ENCODE peak calls at places on chromosome 12, in six cellular contexts. Z is Panc1, C is choroid plexus epithelial cell, F is progenitor cell of endocrine pancreas, S is WERI-Rb-1, E is natural killer cell. I is an unnamed sample.
A peak's percentile ranks its signal among the peaks of the same experiment; 100 is the strongest.

GRCh38 chr12:22709292-22709691 is 84.3 kb downstream of the ETNK1 start:
- DNase-seq in Z (no peak), C (peak; percentile 58), F (no peak), S (no peak), E (no peak), I (no peak)

GRCh38 chr12:53987748-53988147 is 2.8 kb downstream of the HOXC10 start:
- DNase-seq in Z (no peak), C (no peak), F (no peak), S (no peak), E (no peak), I (no peak)

GRCh38 chr12:74897425-74898211 is 312.0 kb downstream of the KCNC2 start:
- DNase-seq in Z (no peak), C (no peak), F (no peak), S (no peak), E (no peak), I (no peak)

GRCh38 chr12:131089526-131090253 is 136.0 kb downstream of the ADGRD1 start:
- DNase-seq in Z (no peak), C (no peak), F (no peak), S (no peak), E (no peak), I (peak; percentile 62)

GRCh38 chr12:89971880-89972279 is 263.2 kb upstream of the ATP2B1 start:
- DNase-seq in Z (no peak), C (no peak), F (no peak), S (no peak), E (no peak), I (no peak)

GRCh38 chr12:116346222-116346621 is 68.7 kb upstream of the MED13L start:
- DNase-seq in Z (no peak), C (peak; percentile 32), F (no peak), S (peak; percentile 20), E (no peak), I (no peak)

GRCh38 chr12:113756609-113757008 is 209.5 kb downstream of the RBM19 start:
- DNase-seq in Z (no peak), C (no peak), F (no peak), S (no peak), E (no peak), I (no peak)

GRCh38 chr12:46831335-46832083 is 5.7 kb upstream of the SLC38A4 start:
- DNase-seq in Z (no peak), C (peak; percentile 12), F (peak; percentile 22), S (no peak), E (no peak), I (no peak)

GRCh38 chr12:6613015-6613775 is 6.0 kb upstream of the CHD4 start:
- DNase-seq in Z (no peak), C (peak; percentile 86), F (no peak), S (peak; percentile 95), E (no peak), I (peak; percentile 74)

GRCh38 chr12:64109706-64110105 is 112.4 kb downstream of the KICS2 start:
- DNase-seq in Z (no peak), C (no peak), F (no peak), S (no peak), E (no peak), I (no peak)

GRCh38 chr12:56723889-56724659 is 1.0 kb downstream of the NACA start:
- DNase-seq in Z (no peak), C (peak; percentile 95), F (no peak), S (no peak), E (no peak), I (no peak)

GRCh38 chr12:90826031-90826430 is 128.9 kb downstream of the CCER1 start:
- DNase-seq in Z (no peak), C (no peak), F (no peak), S (no peak), E (no peak), I (no peak)

GRCh38 chr12:62895351-62895750 is 39.6 kb downstream of the PPM1H start:
- DNase-seq in Z (no peak), C (no peak), F (no peak), S (no peak), E (no peak), I (no peak)

GRCh38 chr12:73632191-73632590 is 905.4 kb upstream of the ATXN7L3B start:
- DNase-seq in Z (no peak), C (no peak), F (no peak), S (no peak), E (no peak), I (no peak)

GRCh38 chr12:39892146-39892545 is 213.7 kb downstream of the SLC2A13 start:
- DNase-seq in Z (no peak), C (no peak), F (no peak), S (no peak), E (no peak), I (no peak)

GRCh38 chr12:45601390-45601789 is 128.1 kb upstream of the ARID2 start:
- DNase-seq in Z (no peak), C (no peak), F (no peak), S (no peak), E (no peak), I (no peak)

GRCh38 chr12:112963227-112963861 is 15.0 kb upstream of the OAS2 start:
- DNase-seq in Z (no peak), C (no peak), F (no peak), S (no peak), E (no peak), I (no peak)

GRCh38 chr12:100799770-100800169 is 5.2 kb downstream of the ANO4 start:
- DNase-seq in Z (no peak), C (no peak), F (no peak), S (no peak), E (no peak), I (no peak)

DNA sequence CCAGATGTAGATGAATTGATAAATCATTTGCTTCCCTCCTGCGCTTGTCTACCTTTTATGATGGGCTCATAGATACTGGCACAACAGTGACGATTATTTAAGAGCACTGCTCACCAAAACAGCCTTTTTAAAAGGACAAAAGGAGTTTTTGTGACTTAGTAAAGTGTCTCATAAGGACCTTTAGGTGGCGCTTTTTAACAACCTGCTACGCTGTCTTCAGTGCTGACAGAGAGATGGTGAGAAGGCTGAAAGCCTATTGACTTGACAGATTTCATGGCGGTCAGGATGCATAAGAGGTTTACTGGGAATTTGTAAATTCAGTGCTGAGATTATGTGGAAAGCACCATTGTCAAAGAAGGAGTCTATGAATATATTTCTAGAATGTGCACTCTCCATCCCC is 87.6 kb downstream of the SLC15A5 start:
- DNase-seq in Z (no peak), C (peak; percentile 74), F (no peak), S (peak; percentile 18), E (no peak), I (no peak)
- TF ChIP-seq CTCF in Z (no peak), C (peak; percentile 67), F (peak; percentile 48), S (peak; percentile 50), E (no peak), I (peak; percentile 61)

GRCh38 chr12:69196302-69197288 is 42.8 kb upstream of the CPSF6 start:
- DNase-seq in Z (peak; percentile 17), C (peak; percentile 20), F (no peak), S (peak; percentile 9), E (no peak), I (no peak)
- TF ChIP-seq CTCF in Z (peak; percentile 52), C (peak; percentile 47), F (no peak), S (peak; percentile 41), E (no peak), I (peak; percentile 24)

GRCh38 chr12:5497329-5498058 is 65.6 kb downstream of the NTF3 start:
- DNase-seq in Z (no peak), C (no peak), F (no peak), S (no peak), E (no peak), I (no peak)

GRCh38 chr12:5492562-5492961 is 60.7 kb downstream of the NTF3 start:
- DNase-seq in Z (no peak), C (no peak), F (no peak), S (no peak), E (no peak), I (no peak)

GRCh38 chr12:5489760-5490432 is 58.0 kb downstream of the NTF3 start:
- DNase-seq in Z (no peak), C (no peak), F (no peak), S (no peak), E (no peak), I (no peak)

GRCh38 chr12:5494343-5494742 is 62.4 kb downstream of the NTF3 start:
- DNase-seq in Z (no peak), C (no peak), F (no peak), S (no peak), E (no peak), I (no peak)

DNA sequence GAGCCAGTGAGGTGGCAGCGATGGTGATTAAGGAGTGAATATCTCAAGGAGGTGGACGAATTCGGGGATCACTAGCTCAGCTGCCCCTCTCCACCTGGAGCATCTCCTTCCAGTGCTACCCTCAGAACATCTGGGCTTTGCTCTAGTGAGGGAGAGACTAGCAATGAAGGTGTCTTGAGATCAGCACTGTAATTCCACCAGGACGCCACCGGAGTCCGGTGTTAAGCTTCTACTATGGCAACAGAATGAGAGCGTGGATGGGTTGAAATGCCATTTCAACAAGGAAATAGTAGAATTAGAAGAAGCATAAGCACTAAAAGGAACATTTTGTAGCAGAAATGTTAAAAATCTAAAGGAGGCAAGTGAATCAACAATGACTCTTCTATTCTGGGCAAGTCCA is 61.1 kb downstream of the NTF3 start:
- DNase-seq in Z (no peak), C (no peak), F (no peak), S (peak; percentile 32), E (no peak), I (no peak)
- TF ChIP-seq CTCF in Z (no peak), C (no peak), F (no peak), S (peak; percentile 47), E (no peak), I (peak; percentile 23)

GRCh38 chr12:110279976-110280783 is 867 bp upstream of the ATP2A2 start:
- DNase-seq in Z (no peak), C (peak; percentile 42), F (peak; percentile 18), S (no peak), E (peak; percentile 59), I (no peak)
- TF ChIP-seq CTCF in Z (no peak), C (peak; percentile 14), F (no peak), S (no peak), E (no peak), I (peak; percentile 30)

GRCh38 chr12:132923356-132923909 is 32.7 kb downstream of the ZNF605 start:
- DNase-seq in Z (no peak), C (no peak), F (no peak), S (no peak), E (no peak), I (no peak)

GRCh38 chr12:132924356-132924755 is 31.8 kb downstream of the ZNF605 start:
- DNase-seq in Z (no peak), C (no peak), F (no peak), S (no peak), E (no peak), I (no peak)

GRCh38 chr12:132922676-132923075 is 33.4 kb downstream of the ZNF605 start:
- DNase-seq in Z (no peak), C (no peak), F (no peak), S (no peak), E (no peak), I (no peak)

GRCh38 chr12:132918680-132919079 is 31.3 kb upstream of the CHFR start:
- DNase-seq in Z (no peak), C (no peak), F (no peak), S (no peak), E (no peak), I (no peak)

GRCh38 chr12:132921685-132922084 is 34.3 kb upstream of the CHFR start:
- DNase-seq in Z (no peak), C (no peak), F (no peak), S (peak; percentile 18), E (no peak), I (no peak)
- TF ChIP-seq CTCF in Z (no peak), C (peak; percentile 15), F (no peak), S (peak; percentile 57), E (no peak), I (peak; percentile 36)